ENCODE peak calls at places on chromosomes 13 and 19, in ten cellular contexts. C, A, Q, V, Y, G, E, H, W and I are unnamed samples.

GRCh38 chr19:49746206-49746958 is 16.7 kb downstream of the TSKS start:
- DNase-seq in C (no peak), A (peak; percentile 61), Q (no peak), V (peak; percentile 75), Y (peak; percentile 19), G (peak; percentile 16), E (no peak), H (peak; percentile 51), W (peak; percentile 32), I (no peak)

GRCh38 chr19:58154287-58154678 is 3.7 kb upstream of the ZNF329 start:
- DNase-seq in C (peak; percentile 15), A (peak; percentile 62), Q (no peak), V (no peak), Y (no peak), G (peak; percentile 5), E (no peak), H (peak; percentile 5), W (peak; percentile 50), I (peak; percentile 13)

GRCh38 chr13:111253334-111253872 is 67.0 kb upstream of the TEX29 start:
- DNase-seq in C (no peak), A (no peak), Q (no peak), V (no peak), Y (no peak), G (no peak), E (no peak), H (no peak), W (peak; percentile 45), I (no peak)

GRCh38 chr13:37701972-37702371 is 103.4 kb upstream of the POSTN start:
- DNase-seq in C (no peak), A (no peak), Q (no peak), V (peak; percentile 75), Y (peak; percentile 87), G (no peak), E (peak; percentile 90), H (no peak), W (peak; percentile 98), I (peak; percentile 28)

GRCh38 chr13:75505327-75505726 is 23.4 kb upstream of the TBC1D4 start:
- DNase-seq in C (no peak), A (no peak), Q (no peak), V (no peak), Y (no peak), G (no peak), E (no peak), H (no peak), W (no peak), I (no peak)

GRCh38 chr19:51407631-51408131 is 9.8 kb downstream of the SIGLEC10 start:
- DNase-seq in C (no peak), A (peak; percentile 68), Q (no peak), V (no peak), Y (no peak), G (no peak), E (no peak), H (peak; percentile 23), W (peak; percentile 16), I (no peak)

GRCh38 chr13:40562975-40563349 is 103.5 kb downstream of the FOXO1 start:
- DNase-seq in C (no peak), A (no peak), Q (no peak), V (no peak), Y (no peak), G (no peak), E (no peak), H (no peak), W (no peak), I (no peak)

GRCh38 chr13:47289578-47289977 is 392.7 kb upstream of the HTR2A start:
- DNase-seq in C (no peak), A (peak; percentile 32), Q (no peak), V (no peak), Y (no peak), G (no peak), E (no peak), H (no peak), W (no peak), I (no peak)

GRCh38 chr13:85772379-85772778 is 26.8 kb downstream of the SLITRK6 start:
- DNase-seq in C (no peak), A (no peak), Q (no peak), V (no peak), Y (no peak), G (no peak), E (no peak), H (no peak), W (no peak), I (no peak)

GRCh38 chr13:80334582-80335260 is 6.2 kb downstream of the SPRY2 start:
- DNase-seq in C (no peak), A (no peak), Q (no peak), V (no peak), Y (no peak), G (no peak), E (no peak), H (no peak), W (no peak), I (no peak)

GRCh38 chr19:50858896-50859295 is 4.2 kb downstream of the KLK3 start:
- DNase-seq in C (no peak), A (no peak), Q (no peak), V (no peak), Y (no peak), G (no peak), E (no peak), H (no peak), W (no peak), I (no peak)

GRCh38 chr13:45063261-45063870 is 56.9 kb upstream of the GTF2F2 start:
- DNase-seq in C (no peak), A (no peak), Q (no peak), V (no peak), Y (no peak), G (no peak), E (no peak), H (no peak), W (peak; percentile 82), I (no peak)

GRCh38 chr19:10289167-10289835 is 451 bp upstream of the ICAM5 start:
- DNase-seq in C (no peak), A (peak; percentile 73), Q (no peak), V (no peak), Y (no peak), G (no peak), E (no peak), H (peak; percentile 64), W (peak; percentile 33), I (peak; percentile 86)

GRCh38 chr13:66689628-66690027 is 540.5 kb downstream of the PCDH9 start:
- DNase-seq in C (no peak), A (peak; percentile 19), Q (no peak), V (no peak), Y (no peak), G (no peak), E (no peak), H (no peak), W (no peak), I (no peak)

GRCh38 chr13:34151885-34152284 is 333.9 kb downstream of the RFC3 start:
- DNase-seq in C (no peak), A (peak; percentile 43), Q (no peak), V (no peak), Y (peak; percentile 26), G (no peak), E (no peak), H (no peak), W (no peak), I (no peak)

DNA sequence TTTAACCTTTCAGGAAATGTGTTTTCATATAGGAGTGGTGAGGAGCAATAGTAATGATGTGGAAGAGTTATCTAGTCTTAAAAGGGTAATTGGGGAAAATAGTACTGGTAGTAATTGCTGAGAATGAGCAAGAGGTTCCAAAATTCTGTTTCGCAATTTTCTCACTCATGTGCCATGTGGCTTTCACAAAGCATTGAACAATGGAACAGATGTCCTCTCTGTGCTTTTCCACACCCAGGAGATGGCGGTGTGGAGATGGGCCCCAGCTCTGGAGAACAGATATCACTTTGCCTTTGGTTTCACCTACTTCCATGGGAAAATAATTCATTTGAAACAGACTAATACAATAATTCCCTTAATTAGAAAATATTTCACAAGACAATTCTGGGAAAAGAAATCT is 170.0 kb upstream of the SLC10A2 start:
- DNase-seq in C (no peak), A (no peak), Q (no peak), V (no peak), Y (no peak), G (no peak), E (no peak), H (no peak), W (no peak), I (no peak)
- TF ChIP-seq CTCF in C (no peak), A (no peak), Q (no peak), V (no peak), Y (no peak), G (no peak), E (no peak), H (no peak), W (no peak), I (no peak)

GRCh38 chr19:15265849-15266248 is 33.6 kb upstream of the EPHX3 start:
- DNase-seq in C (no peak), A (no peak), Q (no peak), V (no peak), Y (peak; percentile 43), G (no peak), E (peak; percentile 96), H (no peak), W (peak; percentile 95), I (peak; percentile 44)
- TF ChIP-seq CTCF in C (no peak), A (no peak), Q (no peak), V (no peak), Y (no peak), G (no peak), E (no peak), H (no peak), W (no peak), I (no peak)

GRCh38 chr13:109735567-109735966 is 50.8 kb downstream of the IRS2 start:
- DNase-seq in C (no peak), A (no peak), Q (no peak), V (no peak), Y (no peak), G (no peak), E (no peak), H (no peak), W (no peak), I (no peak)
- TF ChIP-seq CTCF in C (no peak), A (no peak), Q (no peak), V (no peak), Y (no peak), G (no peak), E (no peak), H (no peak), W (no peak), I (no peak)

GRCh38 chr19:19775891-19776205 is 42.9 kb upstream of the ZNF14 start:
- DNase-seq in C (no peak), A (no peak), Q (no peak), V (no peak), Y (no peak), G (no peak), E (no peak), H (no peak), W (no peak), I (no peak)

GRCh38 chr19:19778666-19779065 is 42.9 kb downstream of the ZNF506 start:
- DNase-seq in C (no peak), A (no peak), Q (no peak), V (no peak), Y (no peak), G (no peak), E (no peak), H (no peak), W (no peak), I (no peak)

GRCh38 chr19:19774354-19775033 is 41.6 kb upstream of the ZNF14 start:
- DNase-seq in C (no peak), A (no peak), Q (no peak), V (no peak), Y (no peak), G (no peak), E (no peak), H (no peak), W (no peak), I (no peak)

GRCh38 chr19:19776206-19777008 is 43.5 kb upstream of the ZNF14 start:
- DNase-seq in C (peak; percentile 96), A (peak; percentile 99), Q (peak; percentile 87), V (peak; percentile 98), Y (peak; percentile 96), G (peak; percentile 94), E (peak; percentile 97), H (peak; percentile 88), W (peak; percentile 98), I (peak; percentile 99)

GRCh38 chr19:19777692-19778091 is 43.9 kb downstream of the ZNF506 start:
- DNase-seq in C (no peak), A (no peak), Q (no peak), V (no peak), Y (no peak), G (no peak), E (no peak), H (no peak), W (no peak), I (no peak)
- TF ChIP-seq CTCF in C (no peak), A (peak; percentile 15), Q (no peak), V (no peak), Y (no peak), G (no peak), E (no peak), H (no peak), W (no peak), I (no peak)